ENCODE peak calls at places on chromosome 4, in five cellular contexts. L is sigmoid colon, D is transverse colon, M is SK-N-SH, Z is H1. N is an unnamed sample.

GRCh38 chr4:8540586-8540985 is 39.6 kb upstream of the GPR78 start:
- DNase-seq in L (peak; percentile 54), D (no peak), M (no peak), Z (no peak), N (no peak)

GRCh38 chr4:152464030-152464823 is 71.7 kb downstream of the FBXW7 start:
- DNase-seq in L (no peak), D (no peak), M (no peak), Z (no peak), N (no peak)

GRCh38 chr4:72496119-72496518 is 72.9 kb downstream of the ADAMTS3 start:
- DNase-seq in L (no peak), D (no peak), M (no peak), Z (no peak), N (no peak)

GRCh38 chr4:48898733-48899431 is 7.7 kb downstream of the OCIAD2 start:
- DNase-seq in L (no peak), D (no peak), M (no peak), Z (no peak), N (no peak)

GRCh38 chr4:120079839-120080520 is 13.3 kb upstream of the MAD2L1 start:
- DNase-seq in L (no peak), D (no peak), M (no peak), Z (no peak), N (no peak)

GRCh38 chr4:114684462-114684861 is 85.9 kb downstream of the UGT8 start:
- DNase-seq in L (no peak), D (no peak), M (no peak), Z (no peak), N (no peak)

GRCh38 chr4:110442309-110442708 is 33.6 kb upstream of the ENPEP start:
- DNase-seq in L (no peak), D (no peak), M (no peak), Z (no peak), N (no peak)

GRCh38 chr4:126124817-126125216 is 810.1 kb downstream of the FAT4 start:
- DNase-seq in L (no peak), D (no peak), M (no peak), Z (no peak), N (no peak)

GRCh38 chr4:108155373-108155772 is 13.4 kb downstream of the LEF1 start:
- DNase-seq in L (no peak), D (no peak), M (no peak), Z (no peak), N (no peak)

GRCh38 chr4:89482248-89482647 is 174.6 kb upstream of the GPRIN3 start:
- DNase-seq in L (no peak), D (no peak), M (peak; percentile 61), Z (no peak), N (no peak)

DNA sequence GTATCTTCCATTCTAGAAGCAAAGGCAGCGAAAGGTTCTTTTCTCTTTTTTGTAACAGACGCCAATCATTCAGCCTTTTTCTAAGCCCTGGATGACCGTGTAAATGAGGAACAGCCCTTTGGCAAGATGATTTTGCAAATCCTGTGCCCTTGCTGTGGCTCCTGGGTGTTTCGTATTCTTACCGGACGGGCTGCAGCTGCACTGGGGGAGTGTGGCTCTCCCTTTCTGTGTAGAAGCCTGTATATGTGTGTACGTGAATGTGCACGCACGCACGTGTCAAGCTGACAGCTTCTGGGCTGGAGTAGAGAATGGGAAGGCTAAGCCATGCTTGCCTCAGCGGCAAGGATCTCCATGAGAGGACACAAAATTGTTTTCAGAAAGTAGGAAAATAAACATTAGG is 8.2 kb downstream of the GRPEL1 start:
- DNase-seq in L (peak; percentile 32), D (no peak), M (no peak), Z (no peak), N (no peak)
- TF ChIP-seq POLR2AphosphoS5 in L (no peak), D (no peak), M (no peak), Z (no peak), N (no peak)

DNA sequence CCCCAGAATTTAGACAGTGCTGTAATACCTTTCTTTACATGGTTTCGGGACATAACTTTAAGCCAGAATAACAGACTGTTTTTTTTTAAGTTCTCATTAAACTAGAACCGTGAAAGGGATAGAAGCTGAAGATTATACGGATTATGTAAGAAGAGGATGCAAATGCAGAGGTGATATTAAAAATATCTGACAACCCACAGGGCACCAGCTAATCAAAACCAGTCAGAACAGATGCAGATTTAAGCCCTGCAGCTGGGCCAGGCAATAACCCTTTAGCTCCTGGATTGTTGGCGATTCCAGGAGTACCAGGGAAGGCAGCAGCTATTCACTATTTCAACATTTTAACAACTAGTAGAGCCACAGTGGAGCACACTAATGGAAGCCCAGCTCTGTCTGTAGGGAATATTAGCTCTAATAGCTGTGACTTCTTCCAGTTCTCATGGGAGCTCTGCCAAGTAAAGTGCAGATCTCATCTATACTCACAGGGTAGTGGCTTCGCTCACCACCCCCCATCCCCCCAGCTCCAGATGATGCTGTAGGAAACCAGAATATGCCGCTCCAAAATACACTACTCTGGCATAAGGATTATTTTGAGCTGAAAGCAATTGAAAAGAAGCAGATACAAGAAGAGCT is 13.9 kb downstream of the SCD5 start:
- DNase-seq in L (no peak), D (no peak), M (peak; percentile 72), Z (no peak), N (no peak)
- H3K4me1 ChIP-seq in L (peaks cover 39% of the 10 kb centered on the region), D (peaks cover 24% of the 10 kb centered on the region), M (peaks cover 35% of the 10 kb centered on the region), Z (peaks cover 3% of the 10 kb centered on the region), N (no peaks in the 10 kb centered on the region)

GRCh38 chr4:173319696-173320095 is 14.5 kb downstream of the HMGB2 start:
- DNase-seq in L (no peak), D (no peak), M (no peak), Z (no peak), N (no peak)

GRCh38 chr4:173328236-173328901 is 5.8 kb downstream of the HMGB2 start:
- DNase-seq in L (no peak), D (no peak), M (no peak), Z (no peak), N (no peak)

GRCh38 chr4:173330590-173330989 is 3.6 kb downstream of the HMGB2 start:
- DNase-seq in L (no peak), D (no peak), M (no peak), Z (no peak), N (no peak)

GRCh38 chr4:173325007-173325736 is 9.0 kb downstream of the HMGB2 start:
- DNase-seq in L (no peak), D (no peak), M (no peak), Z (no peak), N (no peak)
- H3K36me3 ChIP-seq in L (peaks cover 9% of the 10 kb centered on the region), D (peaks cover 5% of the 10 kb centered on the region), M (peaks cover 38% of the 10 kb centered on the region), Z (no peaks in the 10 kb centered on the region), N (no peaks in the 10 kb centered on the region)

GRCh38 chr4:164383187-164384181 is 370.4 kb upstream of the SMIM31 start:
- DNase-seq in L (peak; percentile 63), D (no peak), M (peak; percentile 16), Z (peak; percentile 79), N (no peak)
- TF ChIP-seq POLR2AphosphoS5 in L (no peak), D (no peak), M (no peak), Z (no peak), N (no peak)

GRCh38 chr4:177127658-177128057 is 182.0 kb upstream of the NEIL3 start:
- DNase-seq in L (no peak), D (no peak), M (no peak), Z (no peak), N (no peak)
- H3K4me1 ChIP-seq in L (no peaks in the 10 kb centered on the region), D (no peaks in the 10 kb centered on the region), M (no peaks in the 10 kb centered on the region), Z (no peaks in the 10 kb centered on the region), N (no peaks in the 10 kb centered on the region)

GRCh38 chr4:2948895-2949781 is 14.1 kb downstream of the NOP14 start:
- DNase-seq in L (peak; percentile 55), D (no peak), M (no peak), Z (no peak), N (peak; percentile 52)
- H3K36me3 ChIP-seq in L (peaks cover 54% of the 10 kb centered on the region), D (peaks cover 60% of the 10 kb centered on the region), M (peaks cover 78% of the 10 kb centered on the region), Z (peaks cover 73% of the 10 kb centered on the region), N (peaks cover 7% of the 10 kb centered on the region)

GRCh38 chr4:14919785-14920184 is 82.5 kb upstream of the CPEB2 start:
- DNase-seq in L (no peak), D (no peak), M (no peak), Z (no peak), N (no peak)

GRCh38 chr4:14917305-14917647 is 85.0 kb upstream of the CPEB2 start:
- DNase-seq in L (no peak), D (no peak), M (no peak), Z (no peak), N (no peak)

GRCh38 chr4:14918336-14918735 is 83.9 kb upstream of the CPEB2 start:
- DNase-seq in L (no peak), D (no peak), M (no peak), Z (no peak), N (no peak)

GRCh38 chr4:14915018-14915417 is 87.3 kb upstream of the CPEB2 start:
- DNase-seq in L (no peak), D (no peak), M (no peak), Z (no peak), N (no peak)

DNA sequence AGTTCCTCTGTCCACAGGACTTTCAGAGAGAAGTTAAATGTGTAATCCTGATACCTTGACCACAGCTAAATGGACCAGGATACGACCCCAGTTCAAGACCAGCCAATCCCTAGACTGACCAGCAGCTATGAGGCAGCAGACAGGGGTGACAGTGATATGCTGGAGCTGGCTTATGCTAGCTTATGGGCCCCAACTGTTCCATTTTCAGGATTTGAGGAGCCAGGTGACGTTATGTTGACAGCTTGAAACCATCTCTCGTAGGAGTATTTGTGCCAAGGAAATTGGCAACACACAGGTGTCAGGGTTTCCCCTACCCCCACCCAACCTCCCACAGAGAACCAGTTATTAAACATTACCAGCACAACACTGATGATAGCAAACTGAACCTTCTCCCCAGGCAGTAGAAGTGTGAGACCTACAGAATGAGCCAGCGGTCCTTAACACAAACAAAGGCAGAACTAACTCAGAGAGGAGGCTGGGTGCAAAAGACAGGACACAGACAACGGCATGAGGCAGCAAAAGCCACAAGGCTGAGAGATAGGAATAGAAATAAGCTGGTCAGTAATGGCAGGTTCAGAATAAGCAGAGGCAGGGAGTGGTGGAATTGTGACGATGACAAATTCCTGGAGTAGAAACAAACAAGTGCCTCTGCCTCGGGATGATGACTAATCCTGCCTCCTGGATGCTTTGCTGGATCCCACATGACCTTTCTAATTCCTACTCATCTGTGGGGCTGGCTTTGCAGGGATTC is 85.6 kb upstream of the CPEB2 start:
- DNase-seq in L (no peak), D (no peak), M (no peak), Z (no peak), N (no peak)
- TF ChIP-seq POLR2AphosphoS5 in L (peak; percentile 37), D (no peak), M (no peak), Z (no peak), N (no peak)